ENCODE peak calls at places on chromosome 2, in nine cellular contexts. One of them, this sample, is unnamed.

GRCh38 chr2:134491796-134492441 is 226.9 kb downstream of the TMEM163 start:
- DNase-seq in GM23248: no peak
- DNase-seq in EH: peak
- DNase-seq in CD8-positive, alpha-beta T cell: no peak
- DNase-seq in gastrocnemius medialis: no peak
- DNase-seq in stimulated activated CD4-positive, alpha-beta T cell treated with anti-CD3 and anti-CD28 coated beads, Interleukin-2, amount 100 ng/mL, for 48 hours: no peak
- DNase-seq in aorta: no peak
- DNase-seq in cardiac muscle cell: no peak
- DNase-seq in DMS53: peak
- DNase-seq in this sample: peak

GRCh38 chr2:190205643-190206042 is 114.0 kb downstream of the HIBCH start:
- DNase-seq in GM23248: peak
- DNase-seq in EH: no peak
- DNase-seq in CD8-positive, alpha-beta T cell: no peak
- DNase-seq in gastrocnemius medialis: no peak
- DNase-seq in stimulated activated CD4-positive, alpha-beta T cell treated with anti-CD3 and anti-CD28 coated beads, Interleukin-2, amount 100 ng/mL, for 48 hours: no peak
- DNase-seq in aorta: no peak
- DNase-seq in cardiac muscle cell: peak
- DNase-seq in DMS53: no peak
- DNase-seq in this sample: no peak

GRCh38 chr2:228728961-228729360 is 542.1 kb downstream of the PID1 start:
- DNase-seq in GM23248: peak
- DNase-seq in EH: peak
- DNase-seq in CD8-positive, alpha-beta T cell: no peak
- DNase-seq in gastrocnemius medialis: no peak
- DNase-seq in stimulated activated CD4-positive, alpha-beta T cell treated with anti-CD3 and anti-CD28 coated beads, Interleukin-2, amount 100 ng/mL, for 48 hours: no peak
- DNase-seq in aorta: no peak
- DNase-seq in cardiac muscle cell: no peak
- DNase-seq in DMS53: no peak
- DNase-seq in this sample: peak

GRCh38 chr2:170929686-170930050 is 615 bp downstream of the GORASP2 start:
- DNase-seq in GM23248: peak
- DNase-seq in EH: peak
- DNase-seq in CD8-positive, alpha-beta T cell: peak
- DNase-seq in gastrocnemius medialis: peak
- DNase-seq in stimulated activated CD4-positive, alpha-beta T cell treated with anti-CD3 and anti-CD28 coated beads, Interleukin-2, amount 100 ng/mL, for 48 hours: peak
- DNase-seq in aorta: peak
- DNase-seq in cardiac muscle cell: peak
- DNase-seq in DMS53: peak
- DNase-seq in this sample: peak

GRCh38 chr2:141062016-141062415 is 1068.8 kb downstream of the LRP1B start:
- DNase-seq in GM23248: no peak
- DNase-seq in EH: no peak
- DNase-seq in CD8-positive, alpha-beta T cell: no peak
- DNase-seq in gastrocnemius medialis: no peak
- DNase-seq in stimulated activated CD4-positive, alpha-beta T cell treated with anti-CD3 and anti-CD28 coated beads, Interleukin-2, amount 100 ng/mL, for 48 hours: no peak
- DNase-seq in aorta: no peak
- DNase-seq in cardiac muscle cell: no peak
- DNase-seq in DMS53: no peak
- DNase-seq in this sample: no peak

GRCh38 chr2:59604143-59604542 is 949.3 kb downstream of the BCL11A start:
- DNase-seq in GM23248: no peak
- DNase-seq in EH: no peak
- DNase-seq in CD8-positive, alpha-beta T cell: no peak
- DNase-seq in gastrocnemius medialis: no peak
- DNase-seq in stimulated activated CD4-positive, alpha-beta T cell treated with anti-CD3 and anti-CD28 coated beads, Interleukin-2, amount 100 ng/mL, for 48 hours: no peak
- DNase-seq in aorta: no peak
- DNase-seq in cardiac muscle cell: no peak
- DNase-seq in DMS53: no peak
- DNase-seq in this sample: no peak

GRCh38 chr2:147030966-147031760 is 813.7 kb upstream of the ACVR2A start:
- DNase-seq in GM23248: peak
- DNase-seq in EH: no peak
- DNase-seq in CD8-positive, alpha-beta T cell: no peak
- DNase-seq in gastrocnemius medialis: no peak
- DNase-seq in stimulated activated CD4-positive, alpha-beta T cell treated with anti-CD3 and anti-CD28 coated beads, Interleukin-2, amount 100 ng/mL, for 48 hours: no peak
- DNase-seq in aorta: no peak
- DNase-seq in cardiac muscle cell: peak
- DNase-seq in DMS53: no peak
- DNase-seq in this sample: peak

GRCh38 chr2:239898292-239898925 is 126.7 kb downstream of the NDUFA10 start:
- DNase-seq in GM23248: no peak
- DNase-seq in EH: no peak
- DNase-seq in CD8-positive, alpha-beta T cell: peak
- DNase-seq in gastrocnemius medialis: no peak
- DNase-seq in stimulated activated CD4-positive, alpha-beta T cell treated with anti-CD3 and anti-CD28 coated beads, Interleukin-2, amount 100 ng/mL, for 48 hours: no peak
- DNase-seq in aorta: no peak
- DNase-seq in cardiac muscle cell: no peak
- DNase-seq in DMS53: no peak
- DNase-seq in this sample: no peak

GRCh38 chr2:190791983-190792575 is 88.5 kb upstream of the GLS start:
- DNase-seq in GM23248: no peak
- DNase-seq in EH: peak
- DNase-seq in CD8-positive, alpha-beta T cell: no peak
- DNase-seq in gastrocnemius medialis: no peak
- DNase-seq in stimulated activated CD4-positive, alpha-beta T cell treated with anti-CD3 and anti-CD28 coated beads, Interleukin-2, amount 100 ng/mL, for 48 hours: no peak
- DNase-seq in aorta: no peak
- DNase-seq in cardiac muscle cell: peak
- DNase-seq in DMS53: no peak
- DNase-seq in this sample: peak

GRCh38 chr2:238518127-238518827 is 91.5 kb downstream of the ASB1 start:
- DNase-seq in GM23248: peak
- DNase-seq in EH: peak
- DNase-seq in CD8-positive, alpha-beta T cell: no peak
- DNase-seq in gastrocnemius medialis: no peak
- DNase-seq in stimulated activated CD4-positive, alpha-beta T cell treated with anti-CD3 and anti-CD28 coated beads, Interleukin-2, amount 100 ng/mL, for 48 hours: no peak
- DNase-seq in aorta: no peak
- DNase-seq in cardiac muscle cell: no peak
- DNase-seq in DMS53: no peak
- DNase-seq in this sample: peak

GRCh38 chr2:49693961-49694360 is 539.6 kb upstream of the FSHR start:
- DNase-seq in GM23248: no peak
- DNase-seq in EH: no peak
- DNase-seq in CD8-positive, alpha-beta T cell: no peak
- DNase-seq in gastrocnemius medialis: no peak
- DNase-seq in stimulated activated CD4-positive, alpha-beta T cell treated with anti-CD3 and anti-CD28 coated beads, Interleukin-2, amount 100 ng/mL, for 48 hours: no peak
- DNase-seq in aorta: no peak
- DNase-seq in cardiac muscle cell: no peak
- DNase-seq in DMS53: no peak
- DNase-seq in this sample: no peak

GRCh38 chr2:223585691-223586090 is 16.5 kb downstream of the SCG2 start:
- DNase-seq in GM23248: peak
- DNase-seq in EH: peak
- DNase-seq in CD8-positive, alpha-beta T cell: no peak
- DNase-seq in gastrocnemius medialis: no peak
- DNase-seq in stimulated activated CD4-positive, alpha-beta T cell treated with anti-CD3 and anti-CD28 coated beads, Interleukin-2, amount 100 ng/mL, for 48 hours: no peak
- DNase-seq in aorta: no peak
- DNase-seq in cardiac muscle cell: peak
- DNase-seq in DMS53: peak
- DNase-seq in this sample: peak

GRCh38 chr2:106115250-106115649 is 78.9 kb downstream of the UXS1 start:
- DNase-seq in GM23248: peak
- DNase-seq in EH: peak
- DNase-seq in CD8-positive, alpha-beta T cell: no peak
- DNase-seq in gastrocnemius medialis: peak
- DNase-seq in stimulated activated CD4-positive, alpha-beta T cell treated with anti-CD3 and anti-CD28 coated beads, Interleukin-2, amount 100 ng/mL, for 48 hours: no peak
- DNase-seq in aorta: no peak
- DNase-seq in cardiac muscle cell: peak
- DNase-seq in DMS53: peak
- DNase-seq in this sample: peak

GRCh38 chr2:101041413-101041812 is 39.3 kb downstream of the RPL31 start:
- DNase-seq in GM23248: peak
- DNase-seq in EH: no peak
- DNase-seq in CD8-positive, alpha-beta T cell: no peak
- DNase-seq in gastrocnemius medialis: no peak
- DNase-seq in stimulated activated CD4-positive, alpha-beta T cell treated with anti-CD3 and anti-CD28 coated beads, Interleukin-2, amount 100 ng/mL, for 48 hours: no peak
- DNase-seq in aorta: no peak
- DNase-seq in cardiac muscle cell: peak
- DNase-seq in DMS53: no peak
- DNase-seq in this sample: no peak

GRCh38 chr2:79855264-79856006 is 342.6 kb downstream of the CTNNA2 start:
- DNase-seq in GM23248: peak
- DNase-seq in EH: peak
- DNase-seq in CD8-positive, alpha-beta T cell: no peak
- DNase-seq in gastrocnemius medialis: no peak
- DNase-seq in stimulated activated CD4-positive, alpha-beta T cell treated with anti-CD3 and anti-CD28 coated beads, Interleukin-2, amount 100 ng/mL, for 48 hours: no peak
- DNase-seq in aorta: no peak
- DNase-seq in cardiac muscle cell: no peak
- DNase-seq in DMS53: peak
- DNase-seq in this sample: peak